ENCODE peak calls at places on chromosomes 6 and 20, in nine cellular contexts. W is psoas muscle; H is A549; F is heart left ventricle; K is left lung; C is stomach; Q is CD4-positive, alpha-beta memory T cell; G is cardiac muscle cell; B is esophagus squamous epithelium. I is an unnamed sample.

GRCh38 chr6:162289972-162290371 is 437.6 kb downstream of the PRKN start:
- DNase-seq in K (no peak), B (no peak), C (no peak), Q (no peak), F (no peak), H (no peak), W (no peak), G (no peak), I (no peak)

GRCh38 chr6:115898246-115898645 is 162.4 kb downstream of the FRK start:
- DNase-seq in G (no peak), B (no peak), H (no peak), F (no peak), C (no peak), K (no peak), Q (no peak), W (no peak), I (no peak)

GRCh38 chr6:148443798-148444560 is 101.3 kb downstream of the SASH1 start:
- DNase-seq in B (no peak), K (no peak), W (no peak), C (no peak), G (no peak), F (no peak), Q (no peak), H (no peak), I (no peak)

GRCh38 chr20:11108102-11108842 is 434.5 kb upstream of the JAG1 start:
- DNase-seq in H (no peak), F (peak; percentile 61), W (no peak), Q (no peak), C (no peak), B (no peak), G (peak; percentile 66), K (no peak), I (no peak)

GRCh38 chr6:154243793-154244768 is 112.5 kb downstream of the IPCEF1 start:
- DNase-seq in B (no peak), K (no peak), Q (no peak), H (no peak), G (no peak), C (no peak), W (no peak), F (no peak), I (no peak)

GRCh38 chr6:139613496-139613895 is 239.0 kb upstream of the CITED2 start:
- DNase-seq in B (no peak), W (no peak), H (no peak), K (no peak), G (no peak), F (no peak), Q (no peak), C (no peak), I (no peak)

GRCh38 chr6:51098246-51098645 is 279.6 kb downstream of the TFAP2B start:
- DNase-seq in G (no peak), Q (no peak), W (no peak), F (no peak), K (no peak), C (no peak), H (no peak), B (no peak), I (no peak)

GRCh38 chr6:113903666-113904330 is 46.7 kb downstream of the MARCKS start:
- DNase-seq in W (no peak), H (no peak), K (no peak), Q (no peak), B (no peak), C (peak; percentile 25), G (peak; percentile 54), F (peak; percentile 58), I (no peak)

DNA sequence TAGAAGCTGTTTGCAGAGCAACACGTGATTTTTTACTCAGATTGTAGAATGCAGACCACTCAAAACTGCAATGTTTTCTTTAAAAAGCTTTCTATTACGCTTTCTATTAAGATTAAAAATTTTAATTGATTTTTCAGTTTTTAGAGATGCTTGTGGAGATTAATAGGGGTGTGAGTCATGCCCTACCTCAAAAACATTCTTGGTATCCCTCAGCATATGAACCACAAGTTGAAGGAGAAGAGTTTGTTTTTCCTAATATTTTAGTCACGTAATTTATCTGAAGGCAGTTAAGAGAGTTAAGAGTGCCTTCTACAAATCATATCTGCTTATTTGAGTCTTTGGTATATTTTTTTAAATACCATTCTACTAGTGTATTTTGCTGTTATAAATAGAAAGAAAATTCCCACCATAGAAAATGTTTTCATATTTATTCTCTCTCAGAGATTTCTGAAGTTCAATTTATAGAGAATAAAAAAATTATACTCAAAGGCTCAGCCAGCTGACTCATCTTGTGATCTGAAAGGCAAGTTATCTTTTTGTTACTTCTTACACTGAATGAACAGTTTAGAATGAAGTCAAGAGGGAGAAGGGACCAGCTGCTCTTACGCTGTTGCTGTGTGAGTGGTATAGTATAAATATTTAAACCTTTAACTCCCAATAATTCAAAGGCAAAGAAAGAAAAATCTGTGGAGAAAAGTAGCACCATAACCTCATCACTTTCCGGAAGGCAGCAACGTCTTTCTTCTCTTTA is 7.6 kb downstream of the RIPOR2 start:
- DNase-seq in C (no peak), B (no peak), K (no peak), Q (no peak), H (no peak), F (no peak), G (peak; percentile 27), W (no peak), I (no peak)
- H3K4me3 ChIP-seq in C (no peak overlapping the region), B (no peak overlapping the region), K (no peak overlapping the region), Q (peak overlapping the region; percentile 63), H (no peak overlapping the region), F (no peak overlapping the region), G (no peak overlapping the region), W (no peak overlapping the region), I (peak overlapping the region; percentile 99)

GRCh38 chr20:50805349-50805684 is 10.5 kb downstream of the BCAS4 start:
- DNase-seq in H (no peak), C (no peak), G (no peak), K (no peak), F (no peak), W (peak; percentile 14), Q (no peak), B (no peak), I (no peak)
- H3K4me1 ChIP-seq in H (no peaks in the 10 kb centered on the region), C (no peaks in the 10 kb centered on the region), G (no peaks in the 10 kb centered on the region), K (no peaks in the 10 kb centered on the region), F (no peaks in the 10 kb centered on the region), W (no peaks in the 10 kb centered on the region), Q (peaks cover 16% of the 10 kb centered on the region), B (no peaks in the 10 kb centered on the region), I (peaks cover 8% of the 10 kb centered on the region)

DNA sequence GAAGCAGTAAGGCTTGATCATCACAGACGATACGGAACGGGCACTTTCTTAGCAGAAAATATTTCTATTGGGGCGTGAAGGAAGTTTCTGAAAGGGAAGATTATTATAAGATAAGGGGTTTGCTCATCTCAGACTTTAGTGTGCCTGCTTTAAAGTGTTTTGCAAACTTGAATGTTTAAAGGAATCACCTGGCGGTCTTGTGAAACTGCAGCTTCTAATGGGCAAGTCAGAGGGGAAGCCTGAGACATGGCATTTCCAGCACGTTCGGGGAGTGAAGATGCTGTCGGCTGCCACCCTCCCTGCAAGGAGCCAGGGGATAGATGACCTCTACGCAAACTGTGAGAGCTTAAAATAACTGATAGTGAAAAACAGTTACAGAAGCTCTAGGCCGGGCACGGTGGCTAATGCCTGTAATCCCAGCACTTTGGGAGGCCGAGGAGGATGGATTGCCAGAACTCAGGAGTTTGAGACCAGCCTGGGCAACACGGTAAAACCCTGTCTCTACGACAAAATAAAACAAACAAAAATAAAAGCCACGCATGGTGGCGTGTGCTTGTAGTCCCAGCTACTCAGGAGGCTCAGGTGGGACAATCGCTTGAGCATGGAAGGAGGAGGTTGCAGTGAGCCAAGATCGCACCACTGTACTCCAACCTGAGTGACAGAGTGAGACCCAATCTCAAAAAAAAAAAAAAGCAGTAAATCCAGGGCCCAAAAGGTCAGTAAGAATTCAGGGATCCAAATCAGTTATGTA is 2.3 kb upstream of the KIF16B start:
- DNase-seq in G (no peak), Q (no peak), K (no peak), C (no peak), H (no peak), B (no peak), W (no peak), F (no peak), I (no peak)
- H3K27ac ChIP-seq in G (peak overlapping the region; percentile 2), Q (peak overlapping the region; percentile 40), K (peak overlapping the region; percentile 23), C (peak overlapping the region; percentile 80), H (peak overlapping the region; percentile 92), B (peak overlapping the region; percentile 82), W (peak overlapping the region; percentile 85), F (peak overlapping the region; percentile 71), I (no peak overlapping the region)

GRCh38 chr20:19758888-19759331 is 852 bp downstream of the RIN2 start:
- DNase-seq in B (no peak), H (peak; percentile 56), C (peak; percentile 49), G (peak; percentile 49), F (peak; percentile 90), K (peak; percentile 89), W (peak; percentile 84), Q (no peak), I (no peak)
- H3K4me3 ChIP-seq in B (peak overlapping the region; percentile 74), H (peak overlapping the region; percentile 72), C (peak overlapping the region; percentile 76), G (peak overlapping the region; percentile 75), F (peak overlapping the region; percentile 80), K (peak overlapping the region; percentile 69), W (peak overlapping the region; percentile 95), Q (no peak overlapping the region), I (no peak overlapping the region)

GRCh38 chr6:105077592-105078463 is 102.0 kb downstream of the POPDC3 start:
- DNase-seq in K (no peak), H (peak; percentile 51), G (peak; percentile 68), B (no peak), C (no peak), F (no peak), Q (no peak), W (no peak), I (no peak)
- H3K4me1 ChIP-seq in K (no peaks in the 10 kb centered on the region), H (peaks cover 31% of the 10 kb centered on the region), G (peaks cover 3% of the 10 kb centered on the region), B (no peaks in the 10 kb centered on the region), C (no peaks in the 10 kb centered on the region), F (no peaks in the 10 kb centered on the region), Q (no peaks in the 10 kb centered on the region), W (no peaks in the 10 kb centered on the region), I (no peaks in the 10 kb centered on the region)

DNA sequence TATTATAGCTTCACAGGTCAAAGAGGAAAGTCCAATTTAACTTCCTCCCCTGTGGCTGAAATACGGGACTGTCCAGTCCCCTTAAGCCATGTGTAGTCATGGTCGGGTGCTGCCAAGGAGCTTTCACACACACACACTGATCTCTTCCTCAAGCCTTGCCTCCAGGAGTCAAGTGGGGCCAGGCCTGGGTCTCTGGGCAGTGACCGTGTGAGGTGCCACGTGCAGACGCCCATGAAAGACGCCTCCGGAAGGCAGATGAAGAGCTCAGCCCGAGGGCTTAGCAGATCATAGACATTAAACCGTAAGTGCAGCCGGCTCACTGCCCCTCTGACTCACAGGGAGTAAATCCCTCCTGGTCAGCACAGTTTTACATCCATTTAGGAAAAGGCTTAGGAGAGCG is 4.2 kb downstream of the GABRR2 start:
- DNase-seq in B (no peak), Q (no peak), K (no peak), H (no peak), W (no peak), F (no peak), C (no peak), G (no peak), I (no peak)
- H3K27ac ChIP-seq in B (no peak overlapping the region), Q (no peak overlapping the region), K (no peak overlapping the region), H (no peak overlapping the region), W (peak overlapping the region; percentile 62), F (no peak overlapping the region), C (no peak overlapping the region), G (no peak overlapping the region), I (no peak overlapping the region)

DNA sequence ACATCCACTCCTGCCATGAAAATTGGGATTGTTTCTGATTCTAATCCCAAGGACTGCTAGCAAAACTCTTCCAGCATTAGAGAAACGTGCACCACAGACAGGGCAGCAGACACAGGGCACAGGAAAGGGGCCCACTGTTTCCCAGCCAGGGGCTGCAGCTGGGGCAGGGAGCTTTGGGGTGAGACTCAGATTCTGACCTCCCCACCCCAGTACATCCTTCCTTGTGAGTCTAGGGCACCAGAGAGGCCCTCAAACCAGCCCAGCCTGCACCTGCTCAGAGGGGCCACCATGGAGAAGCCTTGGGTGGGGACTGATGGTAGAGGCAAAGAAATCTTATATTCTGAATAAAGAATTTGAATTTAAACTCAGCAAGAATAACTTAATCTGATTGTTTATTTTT is 76.3 kb downstream of the C6orf118 start:
- DNase-seq in G (no peak), H (no peak), K (no peak), W (no peak), C (no peak), Q (no peak), B (no peak), F (no peak), I (no peak)
- H3K4me3 ChIP-seq in G (no peak overlapping the region), H (no peak overlapping the region), K (no peak overlapping the region), W (no peak overlapping the region), C (no peak overlapping the region), Q (no peak overlapping the region), B (no peak overlapping the region), F (no peak overlapping the region), I (no peak overlapping the region)

I was measured in CD4-positive, CD25-positive, alpha-beta regulatory T cell.